ENCODE peak calls at places on chromosomes 11 and 22, in four cellular contexts. C is GM12878, L is SK-N-SH, N is K562. M is an unnamed sample.

GRCh38 chr11:107018902-107019493 is 722 bp upstream of the GUCY1A2 start:
- DNase-seq in C (no peak), L (peak; percentile 46), N (no peak), M (peak; percentile 87)

GRCh38 chr11:2428322-2428795 is 16.0 kb downstream of the TRPM5 start:
- DNase-seq in C (no peak), L (peak; percentile 85), N (peak; percentile 67), M (peak; percentile 88)

GRCh38 chr11:72709478-72710238 is 35.4 kb upstream of the PDE2A start:
- DNase-seq in C (no peak), L (no peak), N (no peak), M (no peak)

GRCh38 chr22:49418943-49419342 is 408.7 kb downstream of the BRD1 start:
- DNase-seq in C (no peak), L (no peak), N (no peak), M (no peak)

GRCh38 chr11:23611726-23612125 is 751.5 kb upstream of the CCDC179 start:
- DNase-seq in C (no peak), L (no peak), N (no peak), M (no peak)

GRCh38 chr11:1207451-1208360 is 15.2 kb upstream of the MUC5B start:
- DNase-seq in C (no peak), L (peak; percentile 13), N (no peak), M (peak; percentile 7)

GRCh38 chr11:9817191-9817590 is 153.3 kb downstream of the SWAP70 start:
- DNase-seq in C (no peak), L (no peak), N (no peak), M (no peak)

GRCh38 chr11:35163707-35164496 is 24.9 kb downstream of the CD44 start:
- DNase-seq in C (no peak), L (no peak), N (peak; percentile 16), M (no peak)

GRCh38 chr22:49052023-49052538 is 775.6 kb downstream of the BRD1 start:
- DNase-seq in C (no peak), L (no peak), N (peak; percentile 28), M (no peak)

GRCh38 chr11:100902454-100903141 is 215.5 kb downstream of the ARHGAP42 start:
- DNase-seq in C (no peak), L (no peak), N (no peak), M (no peak)

GRCh38 chr11:45089251-45089650 is 57.2 kb upstream of the PRDM11 start:
- DNase-seq in C (no peak), L (no peak), N (no peak), M (no peak)

GRCh38 chr22:39110631-39111561 is 13.9 kb downstream of the APOBEC3H start:
- DNase-seq in C (no peak), L (peak; percentile 39), N (no peak), M (no peak)

GRCh38 chr22:19438286-19438685 is 5.9 kb downstream of the MRPL40 start:
- DNase-seq in C (no peak), L (no peak), N (no peak), M (no peak)

GRCh38 chr11:97610000-97610399 is 1220.2 kb downstream of the JRKL start:
- DNase-seq in C (no peak), L (no peak), N (no peak), M (peak; percentile 18)

GRCh38 chr11:125263268-125263790 is 98.8 kb downstream of the PKNOX2 start:
- DNase-seq in C (no peak), L (peak; percentile 83), N (no peak), M (peak; percentile 88)

GRCh38 chr22:16915711-16916110 is 90.5 kb upstream of the XKR3 start:
- DNase-seq in C (no peak), L (no peak), N (no peak), M (no peak)

GRCh38 chr22:37186997-37187522 is 987 bp downstream of the C1QTNF6 start:
- DNase-seq in C (no peak), L (no peak), N (no peak), M (no peak)

GRCh38 chr11:45145421-45146071 is 893 bp upstream of the PRDM11 start:
- DNase-seq in C (no peak), L (no peak), N (no peak), M (peak; percentile 83)

GRCh38 chr11:31915867-31916266 is 104.7 kb upstream of the PAX6 start:
- DNase-seq in C (no peak), L (no peak), N (no peak), M (no peak)

GRCh38 chr11:78420796-78421209 is 3.2 kb upstream of the GAB2 start:
- DNase-seq in C (no peak), L (peak; percentile 65), N (no peak), M (no peak)

GRCh38 chr22:31872209-31872608 is 72.1 kb upstream of the YWHAH start:
- DNase-seq in C (no peak), L (peak; percentile 46), N (peak; percentile 43), M (peak; percentile 43)

GRCh38 chr22:17842386-17842785 is 68.1 kb upstream of the BID start:
- DNase-seq in C (no peak), L (no peak), N (no peak), M (no peak)

GRCh38 chr11:3359092-3359824 is 19.7 kb downstream of the ZNF195 start:
- DNase-seq in C (no peak), L (no peak), N (no peak), M (no peak)

GRCh38 chr11:85977751-85978160 is 91.1 kb downstream of the PICALM start:
- DNase-seq in C (no peak), L (no peak), N (no peak), M (no peak)

DNA sequence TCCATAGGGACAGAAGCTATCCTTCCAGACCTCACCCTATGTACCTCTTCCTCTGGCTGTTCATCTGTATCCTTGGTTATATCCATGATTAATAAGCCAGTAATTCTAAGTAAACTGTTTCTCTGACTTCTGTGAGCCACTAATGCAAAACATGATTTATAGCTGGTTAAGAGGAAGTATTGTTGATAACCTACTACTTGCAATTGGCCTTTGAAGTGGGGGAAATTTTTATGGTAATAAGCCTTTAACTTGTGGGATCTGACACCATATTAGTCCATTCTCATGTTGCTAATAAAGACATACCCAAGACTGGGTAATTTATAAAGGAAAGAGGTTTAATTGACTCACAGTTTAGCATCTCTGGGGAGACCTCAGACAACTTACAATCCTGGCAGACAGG is 21.9 kb downstream of the CASP12 start:
- DNase-seq in C (no peak), L (no peak), N (no peak), M (no peak)
- TF ChIP-seq USF1 in C (no peak), L (no peak), N (no peak), M (no peak)

GRCh38 chr11:13292970-13293369 is 15.4 kb downstream of the BMAL1 start:
- DNase-seq in C (no peak), L (no peak), N (no peak), M (peak; percentile 24)

GRCh38 chr11:13297917-13298356 is 20.3 kb downstream of the BMAL1 start:
- DNase-seq in C (no peak), L (no peak), N (no peak), M (no peak)

GRCh38 chr11:13297308-13297916 is 19.8 kb downstream of the BMAL1 start:
- DNase-seq in C (no peak), L (no peak), N (no peak), M (no peak)

GRCh38 chr11:13294178-13294577 is 16.6 kb downstream of the BMAL1 start:
- DNase-seq in C (no peak), L (no peak), N (no peak), M (no peak)

GRCh38 chr11:13294771-13295579 is 17.4 kb downstream of the BMAL1 start:
- DNase-seq in C (no peak), L (no peak), N (no peak), M (no peak)
- TF ChIP-seq CTCF in C (no peak), L (no peak), N (no peak), M (no peak)

GRCh38 chr11:116984589-116984988 is 113.6 kb downstream of the SIK3 start:
- DNase-seq in C (no peak), L (no peak), N (no peak), M (no peak)

GRCh38 chr11:116984186-116984585 is 114.0 kb downstream of the SIK3 start:
- DNase-seq in C (no peak), L (no peak), N (no peak), M (no peak)

GRCh38 chr11:116980136-116980793 is 118.0 kb downstream of the SIK3 start:
- DNase-seq in C (peak; percentile 71), L (no peak), N (no peak), M (no peak)

GRCh38 chr11:116976941-116977570 is 121.2 kb downstream of the SIK3 start:
- DNase-seq in C (no peak), L (no peak), N (no peak), M (no peak)

DNA sequence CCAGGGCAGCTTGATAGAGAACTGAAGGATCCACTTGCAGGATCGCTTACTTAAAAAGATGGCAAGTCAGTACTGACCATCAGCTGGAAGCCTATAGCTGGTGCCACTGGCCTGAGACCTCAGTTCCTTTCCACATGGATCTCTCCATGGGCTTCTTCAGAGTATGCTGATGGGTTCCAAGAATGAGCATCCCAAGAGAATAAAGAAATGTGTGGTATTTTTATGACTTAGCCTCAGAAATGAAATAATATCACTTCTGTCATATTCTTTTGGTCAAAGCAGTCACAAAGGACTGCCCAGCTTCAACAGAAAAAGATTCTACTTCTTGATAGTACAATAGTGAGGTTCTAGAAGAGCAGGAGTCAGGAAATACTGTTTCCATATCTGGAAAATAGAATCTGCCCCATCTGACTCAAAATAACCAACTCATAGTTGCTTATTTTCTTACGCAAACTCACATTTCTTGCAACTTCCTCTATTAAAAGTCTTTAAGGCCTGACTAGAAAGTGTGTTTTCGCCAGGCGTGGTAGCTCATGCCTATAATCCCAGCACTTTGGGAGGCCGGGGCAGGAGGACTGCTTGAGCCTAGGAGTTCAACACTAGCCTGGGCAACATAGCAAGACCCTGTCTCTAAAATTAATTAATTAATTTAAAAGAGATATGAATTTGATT is 116.9 kb downstream of the SIK3 start:
- DNase-seq in C (no peak), L (no peak), N (no peak), M (no peak)
- TF ChIP-seq USF1 in C (no peak), L (no peak), N (no peak), M (no peak)

DNA sequence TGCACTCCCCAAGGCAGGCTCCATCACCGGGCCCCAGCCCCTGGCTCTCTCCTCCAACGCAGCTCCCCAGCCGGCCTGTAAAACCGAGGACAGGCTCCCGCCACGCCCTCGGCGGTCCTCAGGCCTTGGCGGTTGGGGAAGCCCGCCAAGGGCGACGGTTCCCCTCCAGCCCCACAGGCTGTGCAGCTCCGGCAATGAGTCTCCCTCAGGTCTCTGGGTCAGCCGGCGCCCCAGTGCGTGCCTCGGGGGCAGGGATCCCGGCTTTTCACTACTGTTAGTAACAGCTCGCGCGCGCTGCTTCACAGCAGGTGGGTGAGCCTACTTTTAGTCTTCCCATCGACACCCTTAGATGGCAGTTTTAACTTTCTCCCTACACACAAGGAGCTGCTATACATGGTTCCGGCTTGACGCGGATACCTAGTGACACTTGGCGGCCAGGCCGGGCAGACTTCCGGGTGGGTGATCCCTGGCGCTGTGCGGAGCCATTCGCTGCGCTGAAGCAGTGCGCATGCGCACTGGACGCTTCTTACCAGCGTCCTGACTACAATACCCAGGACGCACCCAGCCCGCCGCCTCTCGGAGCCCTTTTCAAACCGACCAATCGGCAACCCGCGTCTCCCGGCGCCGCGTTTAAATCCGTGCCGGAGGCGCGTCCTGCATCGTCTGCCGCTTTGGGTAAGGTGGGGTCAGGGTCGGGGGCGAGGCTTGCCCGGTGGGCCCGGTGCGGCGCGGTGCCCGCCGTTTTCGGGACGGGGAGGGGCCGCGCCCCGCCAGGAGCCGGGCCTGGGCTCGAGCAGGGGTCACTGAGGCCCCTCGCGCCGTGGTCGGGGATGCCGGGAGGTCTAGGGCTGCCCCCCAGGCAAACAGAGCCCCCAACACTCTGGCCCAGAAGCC is at the start of gene GTSE1:
- DNase-seq in C (peak; percentile 96), L (peak; percentile 99), N (peak; percentile 93), M (peak; percentile 98)
- TF ChIP-seq CTCF in C (peak; percentile 27), L (peak; percentile 25), N (peak; percentile 49), M (no peak)

M was measured in WTC11.